ENCODE peak calls at places on chromosomes 7 and 10, in six cellular contexts. A is NB4, S is islet precursor cell, B is NCI-H1436, U is T follicular helper cell, O is WTC11. Q is an unnamed sample.

GRCh38 chr10:63083904-63084689 is 49.0 kb upstream of the NRBF2 start:
- DNase-seq in B (peak), S (peak), O (peak), U (peak), A (peak), Q (peak)

GRCh38 chr7:3558410-3558809 is 257.4 kb downstream of the SDK1 start:
- DNase-seq in S (peak), U (no peak), B (no peak), O (no peak), A (no peak), Q (no peak)

GRCh38 chr7:106022193-106022821 is 59.2 kb downstream of the CDHR3 start:
- DNase-seq in U (peak), O (no peak), S (peak), A (peak), B (no peak), Q (no peak)

GRCh38 chr7:142563470-142563869 is 185.8 kb upstream of the PRSS1 start:
- DNase-seq in A (no peak), U (no peak), O (no peak), B (no peak), S (no peak), Q (no peak)

GRCh38 chr10:18140957-18141888 is 999 bp downstream of the CACNB2 start:
- DNase-seq in S (peak), O (peak), A (no peak), B (no peak), U (no peak), Q (no peak)

GRCh38 chr7:102991540-102992214 is 78.9 kb downstream of the LRRC17 start:
- DNase-seq in B (peak), U (no peak), S (peak), O (no peak), A (peak), Q (no peak)

GRCh38 chr7:158353606-158354570 is 233.7 kb downstream of the PTPRN2 start:
- DNase-seq in O (peak), S (peak), B (peak), A (peak), U (no peak), Q (peak)

GRCh38 chr10:116809528-116810500 is 39.5 kb upstream of the ENO4 start:
- DNase-seq in O (peak), U (no peak), S (peak), B (peak), A (peak), Q (no peak)

GRCh38 chr7:84629216-84629615 is 434.6 kb upstream of the SEMA3A start:
- DNase-seq in U (no peak), A (no peak), S (no peak), B (no peak), O (no peak), Q (no peak)

GRCh38 chr10:93816123-93816747 is 58.5 kb downstream of the LGI1 start:
- DNase-seq in B (peak), O (peak), U (peak), A (peak), S (peak), Q (peak)

GRCh38 chr7:1112625-1113547 is 25.0 kb downstream of the GPER1 start:
- DNase-seq in O (no peak), B (no peak), A (no peak), U (no peak), S (no peak), Q (no peak)

GRCh38 chr7:74627699-74628411 is 29.7 kb upstream of the GTF2I start:
- DNase-seq in B (peak), S (no peak), U (no peak), A (peak), O (no peak), Q (no peak)

GRCh38 chr7:142508251-142508650 is 241.0 kb upstream of the PRSS1 start:
- DNase-seq in A (no peak), B (no peak), U (no peak), O (no peak), S (no peak), Q (no peak)

GRCh38 chr7:158255156-158255555 is 332.5 kb downstream of the PTPRN2 start:
- DNase-seq in B (no peak), O (peak), U (no peak), S (peak), A (no peak), Q (no peak)

GRCh38 chr7:24931787-24932186 is 48.2 kb downstream of the OSBPL3 start:
- DNase-seq in S (no peak), A (no peak), U (no peak), B (no peak), O (no peak), Q (no peak)

GRCh38 chr7:148505955-148506354 is 84.6 kb upstream of the C7orf33 start:
- DNase-seq in A (no peak), S (no peak), B (no peak), U (no peak), O (no peak), Q (no peak)

GRCh38 chr10:35182631-35183510 is 56.2 kb downstream of the CREM start:
- DNase-seq in S (no peak), O (no peak), B (no peak), A (no peak), U (no peak), Q (no peak)

GRCh38 chr7:114405427-114405826 is 9.2 kb upstream of the FOXP2 start:
- DNase-seq in A (peak), S (no peak), U (no peak), O (no peak), B (peak), Q (peak)

GRCh38 chr10:78830062-78830974 is 238.4 kb upstream of the ZMIZ1 start:
- DNase-seq in U (no peak), A (no peak), S (no peak), O (no peak), B (no peak), Q (no peak)

GRCh38 chr10:7122561-7122960 is 288.3 kb downstream of the SFMBT2 start:
- DNase-seq in A (no peak), O (no peak), U (no peak), B (no peak), S (no peak), Q (no peak)

GRCh38 chr7:135719688-135720087 is 8.3 kb downstream of the SLC13A4 start:
- DNase-seq in U (no peak), A (no peak), O (no peak), B (no peak), S (no peak), Q (no peak)

GRCh38 chr7:115068220-115068619 is 146.3 kb downstream of the MDFIC start:
- DNase-seq in O (no peak), S (no peak), U (no peak), A (no peak), B (no peak), Q (no peak)

GRCh38 chr7:519429-519973 is at the start of gene PDGFA:
- DNase-seq in U (no peak), O (no peak), B (peak), A (peak), S (no peak), Q (peak)

GRCh38 chr10:119812684-119813083 is 60.0 kb downstream of the MCMBP start:
- DNase-seq in B (no peak), A (no peak), O (no peak), S (no peak), U (no peak), Q (no peak)

GRCh38 chr7:81767883-81768282 is 2.0 kb downstream of the HGF start:
- DNase-seq in B (no peak), A (no peak), O (no peak), S (no peak), U (no peak), Q (no peak)

GRCh38 chr10:50527438-50528043 is 96.2 kb downstream of the SGMS1 start:
- DNase-seq in A (no peak), O (no peak), S (no peak), U (no peak), B (no peak), Q (no peak)

GRCh38 chr10:122876493-122876855 is 2.9 kb downstream of the FAM24B start:
- DNase-seq in S (no peak), O (no peak), U (no peak), B (no peak), A (no peak), Q (no peak)

GRCh38 chr7:2003931-2004812 is 228.6 kb downstream of the MAD1L1 start:
- DNase-seq in A (no peak), U (no peak), O (peak), B (no peak), S (peak), Q (no peak)

GRCh38 chr10:49605939-49606509 is 4.1 kb upstream of the SLC18A3 start:
- DNase-seq in A (no peak), B (no peak), U (no peak), S (peak), O (peak), Q (no peak)

GRCh38 chr10:50593523-50593922 is 30.2 kb downstream of the SGMS1 start:
- DNase-seq in O (no peak), A (no peak), S (no peak), U (no peak), B (no peak), Q (no peak)

GRCh38 chr7:101669307-101669706 is 40.2 kb upstream of the MYL10 start:
- DNase-seq in B (no peak), S (no peak), U (no peak), O (peak), A (no peak), Q (no peak)

GRCh38 chr7:45129906-45130305 is 18.4 kb upstream of the TBRG4 start:
- DNase-seq in B (no peak), U (no peak), A (no peak), O (no peak), S (no peak), Q (no peak)